ENCODE peak calls at places on chromosomes 13 and 19, in seven cellular contexts. W is HCT116, Q is GM12878, S is SK-N-SH, A is H1, J is T47D, U is K562. R is an unnamed sample.

GRCh38 chr13:97976551-97977375 is 23.3 kb downstream of the IPO5 start:
- DNase-seq in A (peak), J (peak), W (no peak), Q (no peak), S (peak), U (peak), R (no peak)

GRCh38 chr13:27969866-27970229 is 733 bp upstream of the CDX2 start:
- DNase-seq in Q (no peak), S (no peak), U (no peak), J (no peak), W (no peak), A (no peak), R (no peak)

GRCh38 chr19:51703655-51704515 is 10.8 kb downstream of the SPACA6 start:
- DNase-seq in S (peak), Q (peak), J (peak), W (peak), A (peak), U (peak), R (peak)

GRCh38 chr13:27556109-27556508 is 64.2 kb downstream of the LNX2 start:
- DNase-seq in U (no peak), A (no peak), S (no peak), W (no peak), J (no peak), Q (no peak), R (no peak)

GRCh38 chr19:1811472-1811894 is 593 bp downstream of the ATP8B3 start:
- DNase-seq in A (no peak), S (peak), W (peak), Q (no peak), J (peak), U (peak), R (peak)

GRCh38 chr19:27774337-27774736 is 1438.6 kb downstream of the UQCRFS1 start:
- DNase-seq in W (no peak), U (peak), Q (no peak), A (peak), J (no peak), S (no peak), R (no peak)

GRCh38 chr19:51697169-51697776 is 4.1 kb downstream of the SPACA6 start:
- DNase-seq in A (no peak), W (no peak), J (no peak), U (no peak), S (peak), Q (no peak), R (no peak)

GRCh38 chr13:72163671-72164070 is 296.7 kb upstream of the DACH1 start:
- DNase-seq in A (no peak), U (no peak), J (no peak), Q (no peak), S (no peak), W (no peak), R (no peak)

GRCh38 chr19:3378352-3379146 is 12.2 kb downstream of the NFIC start:
- DNase-seq in Q (no peak), U (peak), S (peak), J (no peak), A (no peak), W (no peak), R (no peak)

GRCh38 chr19:3373971-3374368 is 7.6 kb downstream of the NFIC start:
- DNase-seq in W (no peak), A (no peak), J (no peak), U (no peak), Q (no peak), S (no peak), R (no peak)

GRCh38 chr19:3372413-3372812 is 6.0 kb downstream of the NFIC start:
- DNase-seq in U (no peak), W (no peak), A (no peak), Q (no peak), S (no peak), J (no peak), R (no peak)

GRCh38 chr19:3374369-3375112 is 8.2 kb downstream of the NFIC start:
- DNase-seq in W (no peak), U (peak), J (no peak), Q (no peak), S (peak), A (no peak), R (no peak)

DNA sequence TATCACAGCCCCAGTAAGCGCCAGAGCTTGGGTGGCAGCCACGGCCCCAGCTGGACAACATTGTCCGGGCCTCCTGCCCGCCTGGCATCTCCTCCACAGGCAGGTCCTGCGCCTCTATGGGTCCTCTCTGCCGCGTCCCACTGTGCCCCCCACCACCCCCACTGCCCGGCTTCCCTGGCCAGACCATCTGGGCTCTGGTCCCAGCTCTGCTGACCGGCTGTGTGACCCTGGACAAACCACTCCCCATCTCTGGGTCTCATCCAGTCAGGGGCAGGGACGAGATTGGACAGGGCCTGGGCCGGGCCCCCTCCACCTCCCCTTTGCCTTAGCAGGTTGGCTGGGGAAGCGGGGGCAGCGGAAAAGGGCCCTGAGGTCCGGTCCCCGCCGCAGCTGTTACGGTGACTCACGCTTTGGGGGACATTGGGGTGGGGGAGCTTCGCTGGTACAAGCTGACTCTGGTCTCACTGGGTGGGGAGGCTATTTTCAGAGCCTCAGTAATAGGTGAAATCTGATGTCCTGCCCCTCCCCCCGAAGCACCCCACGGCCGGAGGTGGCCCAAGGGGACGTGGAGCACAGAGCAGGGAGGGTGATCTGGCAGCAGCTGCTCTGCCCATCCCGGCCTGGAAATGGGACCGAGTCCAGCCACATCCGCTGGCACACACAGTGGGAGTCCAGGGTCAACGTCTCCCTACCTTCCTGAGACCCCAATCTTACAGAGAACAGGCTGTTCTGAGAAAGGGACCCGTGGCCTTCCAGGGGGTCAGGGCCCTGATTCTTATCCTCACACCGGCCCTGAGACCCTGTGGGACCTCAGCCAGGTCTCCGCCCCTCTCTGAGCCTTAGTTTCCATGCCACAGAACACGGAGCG is 9.1 kb downstream of the NFIC start:
- DNase-seq in A (no peak), U (peak), W (no peak), Q (no peak), S (peak), J (no peak), R (no peak)
- TF ChIP-seq JUND in A (no peak), U (peak), W (no peak), Q (no peak), S (no peak), J (no peak), R (no peak)

DNA sequence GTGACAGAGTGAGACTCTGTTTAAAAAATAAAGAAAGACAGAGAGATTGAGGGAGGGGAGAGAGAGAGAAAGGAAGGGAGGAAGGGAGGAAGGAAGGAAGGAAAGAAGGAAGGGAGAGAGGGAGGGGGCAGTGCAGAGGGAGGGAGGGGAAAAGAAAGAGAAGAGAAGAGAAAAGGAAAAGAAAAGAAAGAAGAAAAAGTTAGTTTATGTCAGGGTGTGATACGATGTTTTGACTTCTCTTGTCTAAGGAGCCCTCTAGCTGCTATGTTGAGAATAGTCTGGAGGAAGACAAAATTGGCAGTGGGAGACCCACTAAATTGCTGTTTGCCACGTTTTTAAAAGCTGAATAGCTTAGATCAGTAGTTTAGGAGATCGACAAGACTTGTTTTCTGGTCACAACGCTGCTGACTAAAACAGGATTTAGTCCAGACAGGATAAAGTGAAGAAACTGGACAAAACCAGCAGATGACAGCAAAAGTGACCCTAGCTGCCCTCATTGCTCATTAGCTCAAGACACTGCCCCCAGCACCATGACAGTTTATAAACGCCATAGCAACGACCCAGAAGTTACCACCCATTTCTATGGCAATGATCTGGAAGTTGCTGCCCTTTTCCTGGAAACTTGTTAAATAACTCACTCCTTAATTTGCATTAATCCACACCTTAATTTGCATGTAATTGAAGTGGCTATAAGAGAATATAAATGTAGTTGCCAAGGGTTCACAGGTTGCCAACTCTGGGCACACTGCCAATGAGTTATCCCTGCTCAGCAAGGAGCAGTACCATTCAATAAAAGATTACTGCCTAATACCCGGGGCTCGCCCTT is 11.1 kb downstream of the TEX101 start:
- DNase-seq in S (no peak), Q (no peak), J (no peak), U (peak), W (peak), A (no peak), R (no peak)
- TF ChIP-seq JUND in S (no peak), Q (no peak), J (no peak), U (no peak), W (no peak), A (no peak), R (no peak)

GRCh38 chr19:43546581-43546980 is 13.6 kb downstream of the ZNF575 start:
- DNase-seq in S (no peak), U (no peak), Q (no peak), A (no peak), J (no peak), W (no peak), R (no peak)
- TF ChIP-seq JUND in S (no peak), U (no peak), Q (no peak), A (no peak), J (no peak), W (no peak), R (no peak)

GRCh38 chr19:47210689-47211316 is 20.2 kb downstream of the BBC3 start:
- DNase-seq in S (peak), Q (no peak), U (peak), W (no peak), A (peak), J (no peak), R (peak)
- TF ChIP-seq JUND in S (no peak), Q (no peak), U (peak), W (peak), A (no peak), J (no peak), R (no peak)

GRCh38 chr13:105167385-105167784 is 1368.1 kb downstream of the EFNB2 start:
- DNase-seq in J (no peak), W (no peak), U (no peak), S (no peak), A (no peak), Q (no peak), R (no peak)

GRCh38 chr13:105168295-105168694 is 1367.2 kb downstream of the EFNB2 start:
- DNase-seq in Q (no peak), U (no peak), J (no peak), W (no peak), A (no peak), S (no peak), R (no peak)

GRCh38 chr13:105165449-105166125 is 1369.9 kb downstream of the EFNB2 start:
- DNase-seq in J (no peak), U (no peak), A (no peak), S (no peak), Q (peak), W (no peak), R (no peak)

GRCh38 chr13:105170438-105170837 is 1365.0 kb downstream of the EFNB2 start:
- DNase-seq in J (no peak), S (no peak), A (no peak), Q (no peak), U (no peak), W (no peak), R (no peak)
- TF ChIP-seq JUND in J (no peak), S (no peak), A (no peak), Q (no peak), U (no peak), W (no peak), R (no peak)

GRCh38 chr19:19119325-19120237 is 18.7 kb downstream of the TMEM161A start:
- DNase-seq in W (no peak), J (no peak), U (no peak), Q (no peak), S (no peak), A (no peak), R (no peak)

GRCh38 chr19:19120308-19121156 is 17.7 kb downstream of the TMEM161A start:
- DNase-seq in S (peak), J (no peak), A (peak), U (peak), Q (no peak), W (no peak), R (peak)

GRCh38 chr19:19113040-19113541 is 25.2 kb downstream of the TMEM161A start:
- DNase-seq in J (no peak), S (peak), A (peak), U (peak), Q (no peak), W (no peak), R (peak)

GRCh38 chr19:19111967-19112580 is 26.2 kb downstream of the TMEM161A start:
- DNase-seq in Q (no peak), W (no peak), A (no peak), S (peak), J (no peak), U (no peak), R (no peak)

DNA sequence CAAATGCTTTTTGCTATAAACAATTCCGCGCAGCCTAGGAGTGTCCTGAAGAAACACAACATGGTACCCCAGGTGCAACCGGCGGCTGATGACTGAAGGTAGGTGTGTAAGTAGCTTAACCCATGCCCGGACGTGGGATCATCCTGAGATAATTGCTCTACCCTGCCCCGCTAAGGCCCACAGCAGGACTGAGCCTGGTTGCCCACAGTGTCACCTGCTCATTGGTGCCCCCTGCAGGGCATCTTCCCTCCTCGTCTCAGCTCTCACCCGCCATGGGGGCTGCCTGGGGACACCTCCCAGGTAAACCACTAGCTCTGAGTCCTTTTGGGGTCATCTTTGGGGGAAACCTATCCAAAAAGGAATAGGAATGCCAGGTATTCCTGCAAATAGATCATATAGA is 22.3 kb downstream of the TMEM161A start:
- DNase-seq in U (peak), A (peak), S (peak), W (no peak), Q (no peak), J (no peak), R (peak)
- TF ChIP-seq JUND in U (no peak), A (no peak), S (no peak), W (no peak), Q (no peak), J (no peak), R (no peak)

GRCh38 chr19:54325194-54325621 is 12.2 kb upstream of the LILRA5 start:
- DNase-seq in A (peak), U (peak), S (peak), J (no peak), Q (no peak), W (peak), R (peak)
- TF ChIP-seq JUND in A (no peak), U (no peak), S (no peak), J (no peak), Q (no peak), W (no peak), R (no peak)

DNA sequence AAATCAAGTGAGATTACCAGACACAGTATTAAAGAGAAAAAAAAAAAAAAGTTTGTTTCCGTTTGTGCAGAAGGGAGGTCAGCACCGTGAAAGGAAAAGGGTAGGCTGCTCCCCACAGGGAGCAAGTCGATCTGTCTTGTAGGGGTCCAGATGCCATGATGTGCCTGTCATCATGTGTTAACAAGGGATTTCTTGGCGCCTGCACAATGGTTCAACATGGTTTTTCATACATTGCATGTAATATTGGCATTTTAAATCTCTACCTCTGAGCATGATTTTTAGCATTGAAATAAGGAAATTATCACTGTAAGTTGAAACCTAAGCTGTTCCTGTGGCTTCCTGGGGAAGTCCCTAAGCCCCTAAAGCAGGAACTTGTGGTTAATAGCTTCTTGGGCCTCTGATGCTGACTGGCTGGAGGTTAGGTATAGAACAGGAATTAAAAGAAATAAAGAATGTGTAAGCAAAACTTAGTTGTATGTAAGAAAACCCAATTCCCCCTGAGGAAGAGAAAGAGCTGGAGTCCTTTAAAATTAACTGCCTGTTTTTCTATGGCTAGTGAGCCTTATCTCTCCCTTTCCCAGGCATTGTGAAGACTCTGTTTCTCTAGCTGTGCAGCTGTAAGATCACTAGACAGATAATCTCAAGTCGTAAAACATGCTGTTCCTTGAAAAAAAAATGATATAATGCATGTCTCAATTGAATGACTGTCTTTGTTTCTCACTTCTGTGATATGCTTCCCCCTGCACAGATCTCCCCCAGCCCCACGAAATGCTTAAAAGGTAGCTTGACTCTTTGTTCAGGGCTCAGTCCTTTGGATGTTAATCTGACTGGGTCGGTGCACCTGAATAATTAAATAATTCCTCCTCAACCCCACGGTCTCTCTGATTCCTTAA is 7.4 kb upstream of the FCGBP start:
- DNase-seq in J (no peak), Q (peak), S (no peak), U (no peak), W (no peak), A (no peak), R (no peak)
- TF ChIP-seq JUND in J (no peak), Q (no peak), S (no peak), U (no peak), W (no peak), A (no peak), R (no peak)

R was measured in HepG2.